ENCODE peak calls at places on chromosomes 5 and 9, in seven cellular contexts. One of them, this sample, is unnamed. For H3K9me3, the result is how much of the 10 kb centered on the place peaks cover.

GRCh38 chr9:128712451-128713410 is 10.4 kb downstream of the PKN3 start:
- DNase-seq in OCI-LY7: no peak
- DNase-seq in tibial artery: peak
- DNase-seq in BE2C: no peak
- DNase-seq in upper lobe of left lung: no peak
- DNase-seq in IMR-90: no peak
- DNase-seq in breast epithelium: no peak
- DNase-seq in this sample: peak

GRCh38 chr9:86321373-86321772 is 32.8 kb downstream of the TUT7 start:
- DNase-seq in OCI-LY7: no peak
- DNase-seq in tibial artery: no peak
- DNase-seq in BE2C: no peak
- DNase-seq in upper lobe of left lung: no peak
- DNase-seq in IMR-90: peak
- DNase-seq in breast epithelium: no peak
- DNase-seq in this sample: no peak

GRCh38 chr9:108569624-108570023 is 286.2 kb downstream of the ACTL7B start:
- DNase-seq in OCI-LY7: no peak
- DNase-seq in tibial artery: no peak
- DNase-seq in BE2C: peak
- DNase-seq in upper lobe of left lung: no peak
- DNase-seq in IMR-90: peak
- DNase-seq in breast epithelium: peak
- DNase-seq in this sample: no peak

GRCh38 chr5:39517800-39518199 is 93.0 kb upstream of the DAB2 start:
- DNase-seq in OCI-LY7: no peak
- DNase-seq in tibial artery: no peak
- DNase-seq in BE2C: no peak
- DNase-seq in upper lobe of left lung: no peak
- DNase-seq in IMR-90: peak
- DNase-seq in breast epithelium: no peak
- DNase-seq in this sample: no peak

GRCh38 chr5:1004598-1005361 is 3.8 kb upstream of the NKD2 start:
- DNase-seq in OCI-LY7: no peak
- DNase-seq in tibial artery: peak
- DNase-seq in BE2C: peak
- DNase-seq in upper lobe of left lung: peak
- DNase-seq in IMR-90: peak
- DNase-seq in breast epithelium: peak
- DNase-seq in this sample: peak

GRCh38 chr9:134328341-134328840 is 2.1 kb downstream of the RXRA start:
- DNase-seq in OCI-LY7: no peak
- DNase-seq in tibial artery: no peak
- DNase-seq in BE2C: no peak
- DNase-seq in upper lobe of left lung: peak
- DNase-seq in IMR-90: peak
- DNase-seq in breast epithelium: no peak
- DNase-seq in this sample: peak

GRCh38 chr5:73836607-73837006 is 210.6 kb downstream of the ARHGEF28 start:
- DNase-seq in OCI-LY7: no peak
- DNase-seq in tibial artery: no peak
- DNase-seq in BE2C: no peak
- DNase-seq in upper lobe of left lung: no peak
- DNase-seq in IMR-90: no peak
- DNase-seq in breast epithelium: no peak
- DNase-seq in this sample: no peak

GRCh38 chr9:135402739-135403695 is 76.6 kb upstream of the PPP1R26 start:
- DNase-seq in OCI-LY7: no peak
- DNase-seq in tibial artery: no peak
- DNase-seq in BE2C: peak
- DNase-seq in upper lobe of left lung: no peak
- DNase-seq in IMR-90: no peak
- DNase-seq in breast epithelium: no peak
- DNase-seq in this sample: no peak

GRCh38 chr9:69433426-69433825 is 108.4 kb downstream of the ENTREP1 start:
- DNase-seq in OCI-LY7: no peak
- DNase-seq in tibial artery: no peak
- DNase-seq in BE2C: no peak
- DNase-seq in upper lobe of left lung: no peak
- DNase-seq in IMR-90: peak
- DNase-seq in breast epithelium: no peak
- DNase-seq in this sample: no peak

GRCh38 chr9:38620483-38621433 is at the start of gene ANKRD18A:
- DNase-seq in OCI-LY7: no peak
- DNase-seq in tibial artery: no peak
- DNase-seq in BE2C: peak
- DNase-seq in upper lobe of left lung: peak
- DNase-seq in IMR-90: peak
- DNase-seq in breast epithelium: peak
- DNase-seq in this sample: peak

GRCh38 chr9:133658442-133659431 is 22.6 kb downstream of the DBH start:
- DNase-seq in OCI-LY7: no peak
- DNase-seq in tibial artery: no peak
- DNase-seq in BE2C: peak
- DNase-seq in upper lobe of left lung: peak
- DNase-seq in IMR-90: peak
- DNase-seq in breast epithelium: no peak
- DNase-seq in this sample: peak

GRCh38 chr5:31383734-31384133 is 148.2 kb downstream of the DROSHA start:
- DNase-seq in OCI-LY7: no peak
- DNase-seq in tibial artery: no peak
- DNase-seq in BE2C: peak
- DNase-seq in upper lobe of left lung: no peak
- DNase-seq in IMR-90: peak
- DNase-seq in breast epithelium: no peak
- DNase-seq in this sample: no peak

GRCh38 chr5:111772456-111772855 is 15.5 kb upstream of the NREP start:
- DNase-seq in OCI-LY7: peak
- DNase-seq in tibial artery: no peak
- DNase-seq in BE2C: peak
- DNase-seq in upper lobe of left lung: no peak
- DNase-seq in IMR-90: peak
- DNase-seq in breast epithelium: no peak
- DNase-seq in this sample: no peak

GRCh38 chr5:179404321-179405053 is 59.2 kb upstream of the ADAMTS2 start:
- DNase-seq in OCI-LY7: no peak
- DNase-seq in tibial artery: no peak
- DNase-seq in BE2C: no peak
- DNase-seq in upper lobe of left lung: no peak
- DNase-seq in IMR-90: peak
- DNase-seq in breast epithelium: no peak
- DNase-seq in this sample: no peak

GRCh38 chr5:132055808-132056609 is 4.4 kb upstream of the IL3 start:
- DNase-seq in OCI-LY7: no peak
- DNase-seq in tibial artery: no peak
- DNase-seq in BE2C: no peak
- DNase-seq in upper lobe of left lung: no peak
- DNase-seq in IMR-90: no peak
- DNase-seq in breast epithelium: peak
- DNase-seq in this sample: no peak

GRCh38 chr5:143717400-143717799 is 94.6 kb upstream of the HMHB1 start:
- DNase-seq in OCI-LY7: no peak
- DNase-seq in tibial artery: no peak
- DNase-seq in BE2C: no peak
- DNase-seq in upper lobe of left lung: no peak
- DNase-seq in IMR-90: peak
- DNase-seq in breast epithelium: no peak
- DNase-seq in this sample: no peak

GRCh38 chr5:54325610-54326311 is 15.4 kb upstream of the ARL15 start:
- DNase-seq in OCI-LY7: no peak
- DNase-seq in tibial artery: no peak
- DNase-seq in BE2C: no peak
- DNase-seq in upper lobe of left lung: no peak
- DNase-seq in IMR-90: no peak
- DNase-seq in breast epithelium: no peak
- DNase-seq in this sample: no peak

GRCh38 chr5:54325272-54325609 is 14.9 kb upstream of the ARL15 start:
- DNase-seq in OCI-LY7: no peak
- DNase-seq in tibial artery: no peak
- DNase-seq in BE2C: no peak
- DNase-seq in upper lobe of left lung: no peak
- DNase-seq in IMR-90: no peak
- DNase-seq in breast epithelium: no peak
- DNase-seq in this sample: no peak

GRCh38 chr5:54326662-54327145 is 16.3 kb upstream of the ARL15 start:
- DNase-seq in OCI-LY7: no peak
- DNase-seq in tibial artery: no peak
- DNase-seq in BE2C: no peak
- DNase-seq in upper lobe of left lung: no peak
- DNase-seq in IMR-90: no peak
- DNase-seq in breast epithelium: no peak
- DNase-seq in this sample: no peak

GRCh38 chr5:54324651-54325271 is 14.4 kb upstream of the ARL15 start:
- DNase-seq in OCI-LY7: no peak
- DNase-seq in tibial artery: no peak
- DNase-seq in BE2C: no peak
- DNase-seq in upper lobe of left lung: no peak
- DNase-seq in IMR-90: no peak
- DNase-seq in breast epithelium: no peak
- DNase-seq in this sample: no peak

DNA sequence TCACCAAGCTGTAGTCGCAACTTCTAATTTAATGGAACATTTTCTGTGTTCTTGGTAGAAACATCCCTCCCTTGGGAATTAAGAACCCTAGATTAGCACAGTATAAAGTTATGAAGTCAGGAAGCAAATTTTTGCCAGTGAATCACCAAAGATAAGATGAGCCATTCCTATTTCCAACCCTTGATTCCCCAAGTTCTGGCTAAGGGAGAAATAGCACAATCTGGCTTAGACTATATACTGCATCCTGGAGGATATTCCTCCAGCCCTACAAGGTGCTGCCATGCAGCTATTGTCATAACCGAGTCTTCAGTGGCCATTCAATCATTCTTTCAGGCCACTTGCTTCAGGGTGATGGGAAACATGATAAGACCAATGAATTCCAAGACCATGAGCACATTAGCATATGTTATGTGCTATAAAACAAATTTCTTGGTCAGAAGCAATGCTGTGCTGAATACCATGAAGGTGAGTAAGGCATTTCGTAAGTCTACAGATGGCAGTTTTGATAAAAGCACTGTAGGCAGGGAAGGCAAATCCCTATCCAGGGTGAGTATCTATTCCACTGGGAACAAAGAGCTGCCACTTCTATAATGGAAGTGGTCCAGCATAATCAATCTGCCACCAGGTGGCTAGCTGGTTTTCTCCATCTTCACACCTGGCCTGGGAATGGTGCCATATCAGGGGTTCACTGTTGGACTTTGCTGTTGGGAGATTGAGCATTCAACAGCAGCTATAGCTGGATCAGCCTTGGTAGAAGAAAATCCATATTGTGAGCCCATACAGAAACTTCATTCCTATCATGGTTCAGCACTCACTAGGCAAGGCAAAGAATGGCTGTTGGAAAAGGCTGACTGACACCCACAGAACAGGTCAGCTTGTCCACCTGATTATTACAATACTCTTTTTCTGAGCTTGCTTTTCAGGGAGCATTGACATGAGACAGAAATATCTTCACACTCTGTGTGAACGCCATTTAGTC is 19.6 kb upstream of the ARL15 start:
- DNase-seq in OCI-LY7: no peak
- DNase-seq in tibial artery: no peak
- DNase-seq in BE2C: no peak
- DNase-seq in upper lobe of left lung: no peak
- DNase-seq in IMR-90: peak
- DNase-seq in breast epithelium: no peak
- DNase-seq in this sample: no peak
- TF ChIP-seq CTCF in OCI-LY7: no peak
- TF ChIP-seq CTCF in tibial artery: no peak
- TF ChIP-seq CTCF in BE2C: no peak
- TF ChIP-seq CTCF in upper lobe of left lung: no peak
- TF ChIP-seq CTCF in IMR-90: no peak
- TF ChIP-seq CTCF in breast epithelium: no peak
- TF ChIP-seq CTCF in this sample: no peak

GRCh38 chr5:154396128-154396527 is 49.7 kb upstream of the SAP30L start:
- DNase-seq in OCI-LY7: no peak
- DNase-seq in tibial artery: no peak
- DNase-seq in BE2C: no peak
- DNase-seq in upper lobe of left lung: no peak
- DNase-seq in IMR-90: no peak
- DNase-seq in breast epithelium: no peak
- DNase-seq in this sample: no peak
- H3K9me3 ChIP-seq in OCI-LY7: under half
- H3K9me3 ChIP-seq in tibial artery: under half
- H3K9me3 ChIP-seq in BE2C: under half
- H3K9me3 ChIP-seq in upper lobe of left lung: under half
- H3K9me3 ChIP-seq in IMR-90: under half
- H3K9me3 ChIP-seq in breast epithelium: under half
- H3K9me3 ChIP-seq in this sample: under half

GRCh38 chr9:12817702-12818101 is 42.9 kb downstream of the LURAP1L start:
- DNase-seq in OCI-LY7: no peak
- DNase-seq in tibial artery: no peak
- DNase-seq in BE2C: no peak
- DNase-seq in upper lobe of left lung: peak
- DNase-seq in IMR-90: peak
- DNase-seq in breast epithelium: no peak
- DNase-seq in this sample: peak

GRCh38 chr9:12819436-12820185 is 44.8 kb downstream of the LURAP1L start:
- DNase-seq in OCI-LY7: peak
- DNase-seq in tibial artery: no peak
- DNase-seq in BE2C: peak
- DNase-seq in upper lobe of left lung: peak
- DNase-seq in IMR-90: no peak
- DNase-seq in breast epithelium: no peak
- DNase-seq in this sample: no peak

GRCh38 chr9:12816656-12817101 is 41.9 kb downstream of the LURAP1L start:
- DNase-seq in OCI-LY7: no peak
- DNase-seq in tibial artery: no peak
- DNase-seq in BE2C: no peak
- DNase-seq in upper lobe of left lung: no peak
- DNase-seq in IMR-90: no peak
- DNase-seq in breast epithelium: no peak
- DNase-seq in this sample: no peak

GRCh38 chr9:12815895-12816294 is 41.1 kb downstream of the LURAP1L start:
- DNase-seq in OCI-LY7: no peak
- DNase-seq in tibial artery: no peak
- DNase-seq in BE2C: no peak
- DNase-seq in upper lobe of left lung: no peak
- DNase-seq in IMR-90: peak
- DNase-seq in breast epithelium: no peak
- DNase-seq in this sample: no peak

GRCh38 chr9:12818431-12819000 is 43.7 kb downstream of the LURAP1L start:
- DNase-seq in OCI-LY7: no peak
- DNase-seq in tibial artery: peak
- DNase-seq in BE2C: no peak
- DNase-seq in upper lobe of left lung: peak
- DNase-seq in IMR-90: peak
- DNase-seq in breast epithelium: no peak
- DNase-seq in this sample: peak
- TF ChIP-seq CTCF in OCI-LY7: no peak
- TF ChIP-seq CTCF in tibial artery: peak
- TF ChIP-seq CTCF in BE2C: no peak
- TF ChIP-seq CTCF in upper lobe of left lung: no peak
- TF ChIP-seq CTCF in IMR-90: no peak
- TF ChIP-seq CTCF in breast epithelium: no peak
- TF ChIP-seq CTCF in this sample: no peak

GRCh38 chr5:2607622-2608021 is 143.9 kb downstream of the IRX2 start:
- DNase-seq in OCI-LY7: no peak
- DNase-seq in tibial artery: no peak
- DNase-seq in BE2C: no peak
- DNase-seq in upper lobe of left lung: no peak
- DNase-seq in IMR-90: no peak
- DNase-seq in breast epithelium: no peak
- DNase-seq in this sample: no peak
- H3K9me3 ChIP-seq in OCI-LY7: under half
- H3K9me3 ChIP-seq in tibial artery: under half
- H3K9me3 ChIP-seq in BE2C: under half
- H3K9me3 ChIP-seq in upper lobe of left lung: under half
- H3K9me3 ChIP-seq in IMR-90: under half
- H3K9me3 ChIP-seq in breast epithelium: under half
- H3K9me3 ChIP-seq in this sample: under half

This sample was measured in mucosa of descending colon.